ENCODE peak calls at places on chromosomes 6 and 20, in four cellular contexts. Z is PC-3, D is head of caudate nucleus, S is T47D. I is an unnamed sample.

GRCh38 chr6:160379464-160379863 is 31.3 kb downstream of the SLC22A3 start:
- DNase-seq in D (no peak), S (no peak), Z (peak), I (no peak)

GRCh38 chr6:26033132-26033941 is 53.9 kb upstream of the HFE start:
- DNase-seq in Z (peak), D (no peak), S (peak), I (peak)

GRCh38 chr20:64116541-64117423 is 9.4 kb upstream of the NPBWR2 start:
- DNase-seq in Z (no peak), S (no peak), D (no peak), I (no peak)

GRCh38 chr6:51934098-51934497 is 153.3 kb downstream of the PKHD1 start:
- DNase-seq in S (peak), Z (peak), D (no peak), I (no peak)

GRCh38 chr20:35277127-35277526 is 795 bp downstream of the MMP24OS start:
- DNase-seq in S (no peak), D (no peak), Z (no peak), I (no peak)

GRCh38 chr6:167827062-167827587 is 414 bp downstream of the AFDN start:
- DNase-seq in Z (peak), D (no peak), S (peak), I (no peak)

GRCh38 chr20:51360451-51361230 is 181.9 kb downstream of the NFATC2 start:
- DNase-seq in D (no peak), Z (peak), S (no peak), I (no peak)

GRCh38 chr6:87698618-87699017 is 3.4 kb downstream of the AKIRIN2 start:
- DNase-seq in S (no peak), Z (peak), D (no peak), I (no peak)

GRCh38 chr20:47013606-47014005 is 119.0 kb downstream of the EYA2 start:
- DNase-seq in D (no peak), S (peak), Z (peak), I (no peak)

GRCh38 chr6:41728954-41729353 is 6.5 kb downstream of the TFEB start:
- DNase-seq in Z (no peak), D (no peak), S (no peak), I (no peak)

GRCh38 chr6:132021552-132022375 is 70.6 kb upstream of the CCN2 start:
- DNase-seq in D (no peak), S (peak), Z (peak), I (no peak)

GRCh38 chr6:111533087-111533784 is 50.2 kb upstream of the REV3L start:
- DNase-seq in Z (no peak), D (no peak), S (no peak), I (no peak)

GRCh38 chr20:50280851-50281655 is 90.4 kb downstream of the CEBPB start:
- DNase-seq in Z (no peak), S (no peak), D (no peak), I (no peak)

GRCh38 chr6:6560909-6561308 is 27.6 kb upstream of the LY86 start:
- DNase-seq in D (no peak), Z (peak), S (peak), I (no peak)

GRCh38 chr6:28001751-28002150 is 44.7 kb downstream of the OR2B6 start:
- DNase-seq in Z (peak), D (no peak), S (no peak), I (no peak)

GRCh38 chr6:142756215-142756630 is 188.8 kb downstream of the HIVEP2 start:
- DNase-seq in Z (peak), S (peak), D (no peak), I (no peak)

I was measured in prostate gland.